ENCODE peak calls at places on chromosomes 13 and 19, in five cellular contexts. One of them, this sample, is unnamed.

GRCh38 chr13:110023729-110024645 is 237.6 kb upstream of the IRS2 start:
- DNase-seq in neuronal stem cell: no peak
- DNase-seq in H9: no peak
- DNase-seq in H1: no peak
- DNase-seq in mesenchymal stem cell: peak; percentile 87
- DNase-seq in this sample: no peak

GRCh38 chr13:89627991-89628390 is 1719.5 kb upstream of the MIR17HG start:
- DNase-seq in H1: no peak
- DNase-seq in mesenchymal stem cell: peak; percentile 4
- DNase-seq in neuronal stem cell: no peak
- DNase-seq in H9: no peak
- DNase-seq in this sample: no peak

GRCh38 chr13:81686877-81687276 is 1346.0 kb upstream of the SPRY2 start:
- DNase-seq in H9: no peak
- DNase-seq in H1: no peak
- DNase-seq in mesenchymal stem cell: peak; percentile 28
- DNase-seq in neuronal stem cell: no peak
- DNase-seq in this sample: no peak

GRCh38 chr19:29418106-29418684 is 107.6 kb upstream of the VSTM2B start:
- DNase-seq in H1: no peak
- DNase-seq in mesenchymal stem cell: no peak
- DNase-seq in neuronal stem cell: no peak
- DNase-seq in H9: no peak
- DNase-seq in this sample: no peak

GRCh38 chr19:42252365-42253244 is 2.3 kb downstream of the ERF start:
- DNase-seq in H1: no peak
- DNase-seq in H9: no peak
- DNase-seq in mesenchymal stem cell: peak; percentile 81
- DNase-seq in neuronal stem cell: no peak
- DNase-seq in this sample: no peak

GRCh38 chr19:44689290-44690130 is 9.4 kb upstream of the CEACAM16 start:
- DNase-seq in mesenchymal stem cell: peak; percentile 66
- DNase-seq in H1: peak; percentile 65
- DNase-seq in neuronal stem cell: peak; percentile 75
- DNase-seq in H9: peak; percentile 86
- DNase-seq in this sample: peak; percentile 43

GRCh38 chr19:4515732-4516131 is 2.6 kb downstream of the PLIN4 start:
- DNase-seq in H9: no peak
- DNase-seq in H1: no peak
- DNase-seq in mesenchymal stem cell: no peak
- DNase-seq in neuronal stem cell: no peak
- DNase-seq in this sample: no peak

GRCh38 chr13:48236528-48237353 is 3.7 kb downstream of the ITM2B start:
- DNase-seq in H1: no peak
- DNase-seq in H9: no peak
- DNase-seq in mesenchymal stem cell: peak; percentile 66
- DNase-seq in neuronal stem cell: no peak
- DNase-seq in this sample: no peak

GRCh38 chr19:46713781-46714522 is 3.0 kb downstream of the PRKD2 start:
- DNase-seq in H1: no peak
- DNase-seq in neuronal stem cell: no peak
- DNase-seq in H9: peak; percentile 94
- DNase-seq in mesenchymal stem cell: peak; percentile 60
- DNase-seq in this sample: peak; percentile 48

GRCh38 chr19:29665826-29666633 is 769 bp downstream of the PLEKHF1 start:
- DNase-seq in H1: no peak
- DNase-seq in mesenchymal stem cell: peak; percentile 63
- DNase-seq in H9: peak; percentile 86
- DNase-seq in neuronal stem cell: peak; percentile 37
- DNase-seq in this sample: peak; percentile 47

GRCh38 chr19:3733549-3734309 is 25.5 kb downstream of the TJP3 start:
- DNase-seq in neuronal stem cell: no peak
- DNase-seq in mesenchymal stem cell: no peak
- DNase-seq in H9: no peak
- DNase-seq in H1: no peak
- DNase-seq in this sample: no peak

GRCh38 chr13:71935166-71935840 is 68.3 kb upstream of the DACH1 start:
- DNase-seq in neuronal stem cell: no peak
- DNase-seq in mesenchymal stem cell: no peak
- DNase-seq in H9: no peak
- DNase-seq in H1: no peak
- DNase-seq in this sample: no peak

GRCh38 chr13:19151581-19152263 is 29.9 kb downstream of the TUBA3C start:
- DNase-seq in mesenchymal stem cell: no peak
- DNase-seq in H1: no peak
- DNase-seq in neuronal stem cell: no peak
- DNase-seq in H9: no peak
- DNase-seq in this sample: no peak

GRCh38 chr19:4376991-4377781 is 23.2 kb downstream of the SH3GL1 start:
- DNase-seq in H1: no peak
- DNase-seq in H9: no peak
- DNase-seq in neuronal stem cell: no peak
- DNase-seq in mesenchymal stem cell: no peak
- DNase-seq in this sample: no peak

GRCh38 chr13:106295971-106296370 is 239.5 kb downstream of the EFNB2 start:
- DNase-seq in H1: no peak
- DNase-seq in neuronal stem cell: no peak
- DNase-seq in mesenchymal stem cell: no peak
- DNase-seq in H9: no peak
- DNase-seq in this sample: no peak

GRCh38 chr13:100836696-100837095 is 162.1 kb upstream of the TMTC4 start:
- DNase-seq in neuronal stem cell: no peak
- DNase-seq in mesenchymal stem cell: no peak
- DNase-seq in H9: no peak
- DNase-seq in H1: no peak
- DNase-seq in this sample: no peak

GRCh38 chr13:28387740-28388501 is 107.0 kb downstream of the FLT1 start:
- DNase-seq in H9: no peak
- DNase-seq in neuronal stem cell: no peak
- DNase-seq in H1: no peak
- DNase-seq in mesenchymal stem cell: no peak
- DNase-seq in this sample: no peak

GRCh38 chr13:29524641-29525040 is 70.8 kb downstream of the SLC7A1 start:
- DNase-seq in mesenchymal stem cell: no peak
- DNase-seq in H9: no peak
- DNase-seq in H1: no peak
- DNase-seq in neuronal stem cell: no peak
- DNase-seq in this sample: no peak

GRCh38 chr13:45928196-45928595 is 76.6 kb upstream of the SIAH3 start:
- DNase-seq in H9: no peak
- DNase-seq in H1: no peak
- DNase-seq in mesenchymal stem cell: no peak
- DNase-seq in neuronal stem cell: no peak
- DNase-seq in this sample: no peak

GRCh38 chr13:113022391-113023216 is 53.6 kb downstream of the MCF2L start:
- DNase-seq in H1: no peak
- DNase-seq in neuronal stem cell: peak; percentile 95
- DNase-seq in mesenchymal stem cell: peak; percentile 2
- DNase-seq in H9: peak; percentile 66
- DNase-seq in this sample: no peak

GRCh38 chr19:45423033-45423588 is 606 bp downstream of the ERCC1 start:
- DNase-seq in H1: no peak
- DNase-seq in neuronal stem cell: no peak
- DNase-seq in mesenchymal stem cell: no peak
- DNase-seq in H9: no peak
- DNase-seq in this sample: no peak

GRCh38 chr13:100773429-100773828 is 98.8 kb upstream of the TMTC4 start:
- DNase-seq in H1: no peak
- DNase-seq in mesenchymal stem cell: no peak
- DNase-seq in neuronal stem cell: no peak
- DNase-seq in H9: no peak
- DNase-seq in this sample: no peak

GRCh38 chr19:1944916-1945561 is 4.1 kb downstream of the CSNK1G2 start:
- DNase-seq in H9: no peak
- DNase-seq in mesenchymal stem cell: no peak
- DNase-seq in H1: no peak
- DNase-seq in neuronal stem cell: no peak
- DNase-seq in this sample: no peak

GRCh38 chr19:1944088-1944915 is 3.3 kb downstream of the CSNK1G2 start:
- DNase-seq in H1: no peak
- DNase-seq in neuronal stem cell: no peak
- DNase-seq in H9: no peak
- DNase-seq in mesenchymal stem cell: no peak
- DNase-seq in this sample: no peak

GRCh38 chr19:1947651-1948209 is 6.8 kb downstream of the CSNK1G2 start:
- DNase-seq in H1: no peak
- DNase-seq in mesenchymal stem cell: no peak
- DNase-seq in H9: peak; percentile 67
- DNase-seq in neuronal stem cell: no peak
- DNase-seq in this sample: peak; percentile 52

GRCh38 chr19:1943661-1944087 is 2.7 kb downstream of the CSNK1G2 start:
- DNase-seq in mesenchymal stem cell: no peak
- DNase-seq in H1: no peak
- DNase-seq in neuronal stem cell: no peak
- DNase-seq in H9: no peak
- DNase-seq in this sample: no peak

GRCh38 chr19:1945899-1946298 is 4.9 kb downstream of the CSNK1G2 start:
- DNase-seq in neuronal stem cell: no peak
- DNase-seq in H1: no peak
- DNase-seq in mesenchymal stem cell: peak; percentile 44
- DNase-seq in H9: peak; percentile 90
- DNase-seq in this sample: peak; percentile 88
- H2BK12ac ChIP-seq in neuronal stem cell: peak overlapping the region; percentile 58
- H2BK12ac ChIP-seq in H1: no peak overlapping the region
- H2BK12ac ChIP-seq in mesenchymal stem cell: no peak overlapping the region
- H2BK12ac ChIP-seq in H9: no peak overlapping the region
- H2BK12ac ChIP-seq in this sample: no peak overlapping the region

GRCh38 chr19:58182989-58183821 is at the start of gene ZNF274:
- DNase-seq in neuronal stem cell: peak; percentile 94
- DNase-seq in H1: peak; percentile 84
- DNase-seq in mesenchymal stem cell: peak; percentile 92
- DNase-seq in H9: peak; percentile 96
- DNase-seq in this sample: peak; percentile 89

GRCh38 chr19:58182577-58182988 is 278 bp upstream of the ZNF274 start:
- DNase-seq in neuronal stem cell: no peak
- DNase-seq in H1: no peak
- DNase-seq in H9: no peak
- DNase-seq in mesenchymal stem cell: no peak
- DNase-seq in this sample: no peak

GRCh38 chr19:58181902-58182576 is 822 bp upstream of the ZNF274 start:
- DNase-seq in H1: no peak
- DNase-seq in H9: peak; percentile 75
- DNase-seq in neuronal stem cell: no peak
- DNase-seq in mesenchymal stem cell: peak; percentile 35
- DNase-seq in this sample: peak; percentile 40

DNA sequence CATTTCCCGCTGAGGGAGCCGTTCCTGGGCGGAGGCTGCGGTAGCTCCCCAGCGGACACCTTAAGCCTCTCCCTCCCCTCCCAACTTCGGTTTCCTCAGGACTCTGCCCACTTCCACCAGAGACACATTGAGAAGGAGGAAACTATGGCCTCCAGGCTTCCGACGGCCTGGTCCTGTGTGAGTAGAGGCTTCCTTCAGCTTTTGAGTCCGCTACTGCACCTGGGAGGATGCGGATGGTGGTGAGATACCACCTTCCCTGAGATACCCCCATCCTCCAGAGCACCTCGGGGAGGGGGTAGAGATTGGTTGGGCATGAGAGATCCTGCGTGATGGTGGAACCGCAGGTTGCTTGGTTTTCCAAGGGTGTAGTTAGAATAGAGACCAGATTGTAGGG is 958 bp downstream of the ZNF274 start:
- DNase-seq in mesenchymal stem cell: no peak
- DNase-seq in neuronal stem cell: no peak
- DNase-seq in H1: no peak
- DNase-seq in H9: no peak
- DNase-seq in this sample: no peak
- H3K27ac ChIP-seq in mesenchymal stem cell: peak overlapping the region; percentile 81
- H3K27ac ChIP-seq in neuronal stem cell: no peak overlapping the region
- H3K27ac ChIP-seq in H1: peak overlapping the region; percentile 99
- H3K27ac ChIP-seq in H9: no peak overlapping the region
- H3K27ac ChIP-seq in this sample: no peak overlapping the region

GRCh38 chr19:15937771-15938170 is 3.4 kb upstream of the CYP4F11 start:
- DNase-seq in mesenchymal stem cell: no peak
- DNase-seq in H1: no peak
- DNase-seq in neuronal stem cell: no peak
- DNase-seq in H9: no peak
- DNase-seq in this sample: no peak
- H2BK12ac ChIP-seq in mesenchymal stem cell: no peak overlapping the region
- H2BK12ac ChIP-seq in H1: no peak overlapping the region
- H2BK12ac ChIP-seq in neuronal stem cell: no peak overlapping the region
- H2BK12ac ChIP-seq in H9: no peak overlapping the region
- H2BK12ac ChIP-seq in this sample: no peak overlapping the region

GRCh38 chr19:50378863-50379236 is 2.6 kb downstream of the NR1H2 start:
- DNase-seq in mesenchymal stem cell: no peak
- DNase-seq in H1: no peak
- DNase-seq in H9: no peak
- DNase-seq in neuronal stem cell: no peak
- DNase-seq in this sample: no peak

GRCh38 chr19:50379602-50380001 is 3.3 kb downstream of the NR1H2 start:
- DNase-seq in mesenchymal stem cell: no peak
- DNase-seq in neuronal stem cell: no peak
- DNase-seq in H9: no peak
- DNase-seq in H1: no peak
- DNase-seq in this sample: no peak

GRCh38 chr19:50378169-50378862 is 2.1 kb downstream of the NR1H2 start:
- DNase-seq in mesenchymal stem cell: no peak
- DNase-seq in H1: no peak
- DNase-seq in H9: no peak
- DNase-seq in neuronal stem cell: no peak
- DNase-seq in this sample: no peak

GRCh38 chr19:50380767-50381166 is 3.4 kb upstream of the POLD1 start:
- DNase-seq in H1: no peak
- DNase-seq in H9: no peak
- DNase-seq in mesenchymal stem cell: no peak
- DNase-seq in neuronal stem cell: no peak
- DNase-seq in this sample: no peak

GRCh38 chr19:50380137-50380536 is 3.9 kb downstream of the NR1H2 start:
- DNase-seq in neuronal stem cell: no peak
- DNase-seq in mesenchymal stem cell: no peak
- DNase-seq in H9: no peak
- DNase-seq in H1: no peak
- DNase-seq in this sample: no peak
- H3K27ac ChIP-seq in neuronal stem cell: no peak overlapping the region
- H3K27ac ChIP-seq in mesenchymal stem cell: no peak overlapping the region
- H3K27ac ChIP-seq in H9: no peak overlapping the region
- H3K27ac ChIP-seq in H1: no peak overlapping the region
- H3K27ac ChIP-seq in this sample: no peak overlapping the region

GRCh38 chr13:27177852-27178251 is 6.2 kb upstream of the USP12 start:
- DNase-seq in H9: peak; percentile 81
- DNase-seq in H1: no peak
- DNase-seq in neuronal stem cell: no peak
- DNase-seq in mesenchymal stem cell: no peak
- DNase-seq in this sample: peak; percentile 21
- H2BK12ac ChIP-seq in H9: no peak overlapping the region
- H2BK12ac ChIP-seq in H1: no peak overlapping the region
- H2BK12ac ChIP-seq in neuronal stem cell: no peak overlapping the region
- H2BK12ac ChIP-seq in mesenchymal stem cell: no peak overlapping the region
- H2BK12ac ChIP-seq in this sample: no peak overlapping the region

This sample was measured in trophoblast cell.